ENCODE peak calls at places on chromosomes 6 and 20, in seven cellular contexts. M is K562; Q is stimulated activated CD4-positive, alpha-beta T cell treated with anti-CD3 and anti-CD28 coated beads, Interleukin-2, amount 100 ng/mL, for 48 hours; K is substantia nigra; Y is cardiac septum; R is GM13976; H is NCI-H2029 treated with DMSO at 0.1 percent for 48 hours. C is an unnamed sample.

GRCh38 chr6:112307707-112308106 is 39.4 kb upstream of the RFPL4B start:
- DNase-seq in M (no peak), Q (no peak), K (no peak), Y (no peak), R (peak), H (no peak), C (peak)

GRCh38 chr20:44839481-44839880 is 29.1 kb upstream of the RIMS4 start:
- DNase-seq in M (no peak), Q (no peak), K (no peak), Y (no peak), R (no peak), H (no peak), C (no peak)

GRCh38 chr6:87922947-87923330 is 124.7 kb upstream of the SPACA1 start:
- DNase-seq in M (no peak), Q (no peak), K (no peak), Y (no peak), R (peak), H (no peak), C (peak)

GRCh38 chr20:62875419-62876355 is 14.1 kb upstream of the TCFL5 start:
- DNase-seq in M (peak), Q (no peak), K (peak), Y (no peak), R (no peak), H (peak), C (no peak)

GRCh38 chr6:140208286-140208685 is 833.8 kb upstream of the CITED2 start:
- DNase-seq in M (no peak), Q (no peak), K (no peak), Y (no peak), R (no peak), H (no peak), C (no peak)

GRCh38 chr6:41723178-41723935 is 12.1 kb downstream of the TFEB start:
- DNase-seq in M (peak), Q (no peak), K (peak), Y (peak), R (peak), H (no peak), C (peak)

GRCh38 chr6:121055572-121056163 is 278.6 kb downstream of the TBC1D32 start:
- DNase-seq in M (peak), Q (no peak), K (no peak), Y (no peak), R (peak), H (peak), C (no peak)

GRCh38 chr6:35691027-35691824 is 2.5 kb upstream of the FKBP5 start:
- DNase-seq in M (no peak), Q (no peak), K (peak), Y (peak), R (no peak), H (no peak), C (no peak)

GRCh38 chr6:16635810-16636602 is 125.3 kb downstream of the ATXN1 start:
- DNase-seq in M (no peak), Q (no peak), K (no peak), Y (no peak), R (peak), H (no peak), C (no peak)

GRCh38 chr6:106300944-106301343 is 24.6 kb downstream of the ATG5 start:
- DNase-seq in M (peak), Q (no peak), K (no peak), Y (no peak), R (peak), H (no peak), C (no peak)

GRCh38 chr6:157873735-157874344 is 50.8 kb downstream of the SNX9 start:
- DNase-seq in M (peak), Q (peak), K (peak), Y (no peak), R (peak), H (peak), C (peak)

GRCh38 chr20:39853050-39853449 is 836.0 kb downstream of the MAFB start:
- DNase-seq in M (no peak), Q (no peak), K (no peak), Y (no peak), R (no peak), H (no peak), C (no peak)

GRCh38 chr6:160750276-160750689 is 48.2 kb downstream of the PLG start:
- DNase-seq in M (peak), Q (no peak), K (no peak), Y (no peak), R (peak), H (no peak), C (no peak)

GRCh38 chr6:16836186-16836981 is 75.1 kb upstream of the ATXN1 start:
- DNase-seq in M (no peak), Q (no peak), K (no peak), Y (no peak), R (peak), H (no peak), C (peak)

GRCh38 chr6:169529931-169530761 is 171.7 kb downstream of the WDR27 start:
- DNase-seq in M (no peak), Q (peak), K (no peak), Y (no peak), R (no peak), H (peak), C (no peak)

GRCh38 chr6:144931172-144932035 is 646.3 kb downstream of the UTRN start:
- DNase-seq in M (peak), Q (peak), K (peak), Y (no peak), R (peak), H (no peak), C (no peak)

GRCh38 chr6:26159417-26160273 is 72.4 kb downstream of the HFE start:
- DNase-seq in M (no peak), Q (no peak), K (no peak), Y (no peak), R (no peak), H (peak), C (no peak)

GRCh38 chr20:58433029-58433657 is 44.1 kb downstream of the VAPB start:
- DNase-seq in M (no peak), Q (no peak), K (no peak), Y (no peak), R (no peak), H (no peak), C (no peak)

GRCh38 chr20:59269396-59270025 is 30.9 kb upstream of the EDN3 start:
- DNase-seq in M (no peak), Q (no peak), K (no peak), Y (no peak), R (no peak), H (no peak), C (no peak)

GRCh38 chr6:118542184-118542952 is 5.7 kb upstream of the PLN start:
- DNase-seq in M (no peak), Q (no peak), K (no peak), Y (no peak), R (no peak), H (no peak), C (no peak)

GRCh38 chr6:54586251-54586650 is 260.3 kb upstream of the FAM83B start:
- DNase-seq in M (no peak), Q (no peak), K (no peak), Y (no peak), R (no peak), H (no peak), C (no peak)

GRCh38 chr6:113697642-113698410 is 159.3 kb upstream of the MARCKS start:
- DNase-seq in M (no peak), Q (no peak), K (no peak), Y (no peak), R (no peak), H (no peak), C (no peak)

GRCh38 chr6:32941412-32941784 is 570 bp upstream of the HLA-DMB start:
- DNase-seq in M (no peak), Q (no peak), K (no peak), Y (no peak), R (peak), H (no peak), C (no peak)

GRCh38 chr6:36769676-36770499 is 69.4 kb downstream of the CPNE5 start:
- DNase-seq in M (no peak), Q (no peak), K (no peak), Y (no peak), R (no peak), H (no peak), C (no peak)

GRCh38 chr6:90938116-90938515 is 351.2 kb upstream of the MAP3K7 start:
- DNase-seq in M (no peak), Q (no peak), K (no peak), Y (no peak), R (no peak), H (no peak), C (no peak)

GRCh38 chr20:37627060-37627766 is 66.6 kb upstream of the CTNNBL1 start:
- DNase-seq in M (peak), Q (peak), K (no peak), Y (no peak), R (peak), H (no peak), C (peak)

GRCh38 chr6:7172605-7173185 is 64.9 kb downstream of the RREB1 start:
- DNase-seq in M (no peak), Q (no peak), K (no peak), Y (no peak), R (no peak), H (no peak), C (no peak)

GRCh38 chr20:63009988-63010769 is 3.4 kb upstream of the BHLHE23 start:
- DNase-seq in M (peak), Q (peak), K (no peak), Y (no peak), R (peak), H (peak), C (peak)

GRCh38 chr20:23100021-23100753 is 14.1 kb upstream of the CD93 start:
- DNase-seq in M (no peak), Q (no peak), K (no peak), Y (peak), R (no peak), H (no peak), C (no peak)

GRCh38 chr20:60092729-60093128 is 134.5 kb downstream of the CDH26 start:
- DNase-seq in M (no peak), Q (no peak), K (no peak), Y (no peak), R (no peak), H (no peak), C (no peak)

GRCh38 chr6:158853072-158853871 is 34.1 kb upstream of the EZR start:
- DNase-seq in M (peak), Q (peak), K (no peak), Y (no peak), R (peak), H (peak), C (peak)

GRCh38 chr6:38131527-38131965 is 312.0 kb downstream of the ZFAND3 start:
- DNase-seq in M (no peak), Q (peak), K (no peak), Y (no peak), R (no peak), H (no peak), C (no peak)

GRCh38 chr6:20352346-20352745 is 49.3 kb upstream of the E2F3 start:
- DNase-seq in M (peak), Q (no peak), K (no peak), Y (no peak), R (no peak), H (no peak), C (no peak)

GRCh38 chr6:130895516-130895915 is 68.3 kb downstream of the SMLR1 start:
- DNase-seq in M (no peak), Q (no peak), K (no peak), Y (no peak), R (no peak), H (no peak), C (no peak)